ENCODE peak calls at places on chromosome 11, in five cellular contexts. One of them, this sample, is unnamed.

GRCh38 chr11:8267831-8268529 is 4.3 kb upstream of the LMO1 start:
- DNase-seq in nephron progenitor cell: peak; percentile 49
- DNase-seq in epithelial cell of esophagus: peak; percentile 18
- DNase-seq in NB4: no peak
- DNase-seq in DMS79 treated with DMSO at 0.1 percent for 48 hours: no peak
- DNase-seq in this sample: no peak

GRCh38 chr11:57459112-57460016 is 964 bp upstream of the RTN4RL2 start:
- DNase-seq in nephron progenitor cell: peak; percentile 36
- DNase-seq in epithelial cell of esophagus: peak; percentile 38
- DNase-seq in NB4: peak; percentile 50
- DNase-seq in DMS79 treated with DMSO at 0.1 percent for 48 hours: no peak
- DNase-seq in this sample: no peak

GRCh38 chr11:43923327-43924111 is 18.9 kb upstream of the C11orf96 start:
- DNase-seq in nephron progenitor cell: peak; percentile 40
- DNase-seq in epithelial cell of esophagus: peak; percentile 71
- DNase-seq in NB4: no peak
- DNase-seq in DMS79 treated with DMSO at 0.1 percent for 48 hours: no peak
- DNase-seq in this sample: peak; percentile 30

GRCh38 chr11:80925291-80925690 is 1484.5 kb upstream of the TENM4 start:
- DNase-seq in nephron progenitor cell: no peak
- DNase-seq in epithelial cell of esophagus: no peak
- DNase-seq in NB4: no peak
- DNase-seq in DMS79 treated with DMSO at 0.1 percent for 48 hours: no peak
- DNase-seq in this sample: no peak

GRCh38 chr11:114082415-114082748 is 22.9 kb downstream of the ZBTB16 start:
- DNase-seq in nephron progenitor cell: no peak
- DNase-seq in epithelial cell of esophagus: no peak
- DNase-seq in NB4: no peak
- DNase-seq in DMS79 treated with DMSO at 0.1 percent for 48 hours: no peak
- DNase-seq in this sample: no peak

GRCh38 chr11:60345489-60345888 is 18.4 kb downstream of the MS4A6E start:
- DNase-seq in nephron progenitor cell: peak; percentile 12
- DNase-seq in epithelial cell of esophagus: peak; percentile 15
- DNase-seq in NB4: peak; percentile 62
- DNase-seq in DMS79 treated with DMSO at 0.1 percent for 48 hours: no peak
- DNase-seq in this sample: peak; percentile 25

GRCh38 chr11:65420506-65421203 is 1.9 kb upstream of the NEAT1 start:
- DNase-seq in nephron progenitor cell: no peak
- DNase-seq in epithelial cell of esophagus: no peak
- DNase-seq in NB4: no peak
- DNase-seq in DMS79 treated with DMSO at 0.1 percent for 48 hours: no peak
- DNase-seq in this sample: no peak

GRCh38 chr11:64762277-64762915 is 2.6 kb upstream of the PYGM start:
- DNase-seq in nephron progenitor cell: no peak
- DNase-seq in epithelial cell of esophagus: peak; percentile 62
- DNase-seq in NB4: peak; percentile 42
- DNase-seq in DMS79 treated with DMSO at 0.1 percent for 48 hours: peak; percentile 74
- DNase-seq in this sample: peak; percentile 63

GRCh38 chr11:95991101-95991500 is 67.2 kb upstream of the MTMR2 start:
- DNase-seq in nephron progenitor cell: no peak
- DNase-seq in epithelial cell of esophagus: peak; percentile 37
- DNase-seq in NB4: no peak
- DNase-seq in DMS79 treated with DMSO at 0.1 percent for 48 hours: no peak
- DNase-seq in this sample: peak; percentile 39

GRCh38 chr11:67506426-67507032 is 1.4 kb upstream of the PITPNM1 start:
- DNase-seq in nephron progenitor cell: no peak
- DNase-seq in epithelial cell of esophagus: no peak
- DNase-seq in NB4: peak; percentile 11
- DNase-seq in DMS79 treated with DMSO at 0.1 percent for 48 hours: no peak
- DNase-seq in this sample: no peak

GRCh38 chr11:8719260-8720190 is 36.9 kb downstream of the RPL27A start:
- DNase-seq in nephron progenitor cell: no peak
- DNase-seq in epithelial cell of esophagus: peak; percentile 91
- DNase-seq in NB4: no peak
- DNase-seq in DMS79 treated with DMSO at 0.1 percent for 48 hours: no peak
- DNase-seq in this sample: peak; percentile 95

GRCh38 chr11:134527382-134528243 is 115.6 kb upstream of the B3GAT1 start:
- DNase-seq in nephron progenitor cell: no peak
- DNase-seq in epithelial cell of esophagus: no peak
- DNase-seq in NB4: no peak
- DNase-seq in DMS79 treated with DMSO at 0.1 percent for 48 hours: no peak
- DNase-seq in this sample: no peak

GRCh38 chr11:116219171-116219635 is 553.6 kb downstream of the BUD13 start:
- DNase-seq in nephron progenitor cell: no peak
- DNase-seq in epithelial cell of esophagus: no peak
- DNase-seq in NB4: no peak
- DNase-seq in DMS79 treated with DMSO at 0.1 percent for 48 hours: peak; percentile 97
- DNase-seq in this sample: peak; percentile 74

GRCh38 chr11:100356035-100356434 is 331.1 kb upstream of the ARHGAP42 start:
- DNase-seq in nephron progenitor cell: no peak
- DNase-seq in epithelial cell of esophagus: peak; percentile 24
- DNase-seq in NB4: no peak
- DNase-seq in DMS79 treated with DMSO at 0.1 percent for 48 hours: peak; percentile 6
- DNase-seq in this sample: peak; percentile 37

GRCh38 chr11:11213117-11213516 is 139.9 kb downstream of the CSNK2A3 start:
- DNase-seq in nephron progenitor cell: no peak
- DNase-seq in epithelial cell of esophagus: no peak
- DNase-seq in NB4: no peak
- DNase-seq in DMS79 treated with DMSO at 0.1 percent for 48 hours: no peak
- DNase-seq in this sample: no peak

GRCh38 chr11:67484847-67485311 is 2.1 kb downstream of the AIP start:
- DNase-seq in nephron progenitor cell: no peak
- DNase-seq in epithelial cell of esophagus: no peak
- DNase-seq in NB4: peak; percentile 90
- DNase-seq in DMS79 treated with DMSO at 0.1 percent for 48 hours: no peak
- DNase-seq in this sample: no peak

GRCh38 chr11:117514256-117514655 is 186.6 kb downstream of the CEP164 start:
- DNase-seq in nephron progenitor cell: no peak
- DNase-seq in epithelial cell of esophagus: no peak
- DNase-seq in NB4: no peak
- DNase-seq in DMS79 treated with DMSO at 0.1 percent for 48 hours: no peak
- DNase-seq in this sample: no peak

GRCh38 chr11:32290783-32291182 is 144.6 kb downstream of the WT1 start:
- DNase-seq in nephron progenitor cell: no peak
- DNase-seq in epithelial cell of esophagus: peak; percentile 7
- DNase-seq in NB4: no peak
- DNase-seq in DMS79 treated with DMSO at 0.1 percent for 48 hours: no peak
- DNase-seq in this sample: no peak

GRCh38 chr11:61919841-61920631 is 2.7 kb upstream of the RAB3IL1 start:
- DNase-seq in nephron progenitor cell: no peak
- DNase-seq in epithelial cell of esophagus: no peak
- DNase-seq in NB4: no peak
- DNase-seq in DMS79 treated with DMSO at 0.1 percent for 48 hours: peak; percentile 26
- DNase-seq in this sample: peak; percentile 74

GRCh38 chr11:2442554-2442953 is 1.8 kb downstream of the TRPM5 start:
- DNase-seq in nephron progenitor cell: no peak
- DNase-seq in epithelial cell of esophagus: no peak
- DNase-seq in NB4: no peak
- DNase-seq in DMS79 treated with DMSO at 0.1 percent for 48 hours: no peak
- DNase-seq in this sample: no peak

GRCh38 chr11:36432093-36432469 is 78.0 kb downstream of the TRAF6 start:
- DNase-seq in nephron progenitor cell: no peak
- DNase-seq in epithelial cell of esophagus: no peak
- DNase-seq in NB4: no peak
- DNase-seq in DMS79 treated with DMSO at 0.1 percent for 48 hours: no peak
- DNase-seq in this sample: no peak

GRCh38 chr11:5348516-5349194 is 2.7 kb upstream of the OR51B6 start:
- DNase-seq in nephron progenitor cell: no peak
- DNase-seq in epithelial cell of esophagus: no peak
- DNase-seq in NB4: no peak
- DNase-seq in DMS79 treated with DMSO at 0.1 percent for 48 hours: no peak
- DNase-seq in this sample: no peak

GRCh38 chr11:19093976-19094375 is 23.0 kb upstream of the ZDHHC13 start:
- DNase-seq in nephron progenitor cell: no peak
- DNase-seq in epithelial cell of esophagus: peak; percentile 73
- DNase-seq in NB4: peak; percentile 54
- DNase-seq in DMS79 treated with DMSO at 0.1 percent for 48 hours: no peak
- DNase-seq in this sample: peak; percentile 85

GRCh38 chr11:120590472-120590871 is 78.9 kb downstream of the GRIK4 start:
- DNase-seq in nephron progenitor cell: no peak
- DNase-seq in epithelial cell of esophagus: no peak
- DNase-seq in NB4: no peak
- DNase-seq in DMS79 treated with DMSO at 0.1 percent for 48 hours: no peak
- DNase-seq in this sample: no peak